ENCODE peak calls at places on chromosomes 1 and 21, in six cellular contexts. One of them, this sample, is unnamed.

GRCh38 chr1:156693858-156694562 is 11.4 kb downstream of the CRABP2 start:
- DNase-seq in cardiac fibroblast: no peak
- DNase-seq in hepatocyte: peak; percentile 69
- DNase-seq in astrocyte of the spinal cord: no peak
- DNase-seq in choroid plexus epithelial cell: no peak
- DNase-seq in AG10803: no peak
- DNase-seq in this sample: no peak

GRCh38 chr1:212556822-212557549 is 51.6 kb upstream of the ATF3 start:
- DNase-seq in cardiac fibroblast: no peak
- DNase-seq in hepatocyte: no peak
- DNase-seq in astrocyte of the spinal cord: no peak
- DNase-seq in choroid plexus epithelial cell: no peak
- DNase-seq in AG10803: no peak
- DNase-seq in this sample: no peak

GRCh38 chr1:153677718-153678518 is 570 bp upstream of the NPR1 start:
- DNase-seq in cardiac fibroblast: peak; percentile 67
- DNase-seq in hepatocyte: peak; percentile 70
- DNase-seq in astrocyte of the spinal cord: peak; percentile 43
- DNase-seq in choroid plexus epithelial cell: peak; percentile 69
- DNase-seq in AG10803: peak; percentile 37
- DNase-seq in this sample: peak; percentile 70

GRCh38 chr1:43008106-43008424 is 49.4 kb upstream of the SLC2A1 start:
- DNase-seq in cardiac fibroblast: no peak
- DNase-seq in hepatocyte: peak; percentile 22
- DNase-seq in astrocyte of the spinal cord: no peak
- DNase-seq in choroid plexus epithelial cell: no peak
- DNase-seq in AG10803: no peak
- DNase-seq in this sample: no peak

GRCh38 chr1:23282967-23283366 is 61.1 kb downstream of the HNRNPR start:
- DNase-seq in cardiac fibroblast: peak; percentile 82
- DNase-seq in hepatocyte: no peak
- DNase-seq in astrocyte of the spinal cord: peak; percentile 74
- DNase-seq in choroid plexus epithelial cell: peak; percentile 77
- DNase-seq in AG10803: peak; percentile 86
- DNase-seq in this sample: no peak

GRCh38 chr1:113747376-113747775 is 11.9 kb downstream of the PHTF1 start:
- DNase-seq in cardiac fibroblast: peak; percentile 55
- DNase-seq in hepatocyte: no peak
- DNase-seq in astrocyte of the spinal cord: peak; percentile 12
- DNase-seq in choroid plexus epithelial cell: peak; percentile 44
- DNase-seq in AG10803: peak; percentile 35
- DNase-seq in this sample: no peak

GRCh38 chr1:200900877-200901276 is 6.2 kb downstream of the INAVA start:
- DNase-seq in cardiac fibroblast: no peak
- DNase-seq in hepatocyte: no peak
- DNase-seq in astrocyte of the spinal cord: no peak
- DNase-seq in choroid plexus epithelial cell: no peak
- DNase-seq in AG10803: no peak
- DNase-seq in this sample: no peak

GRCh38 chr21:42161401-42161956 is 57.5 kb upstream of the ABCG1 start:
- DNase-seq in cardiac fibroblast: no peak
- DNase-seq in hepatocyte: no peak
- DNase-seq in astrocyte of the spinal cord: no peak
- DNase-seq in choroid plexus epithelial cell: no peak
- DNase-seq in AG10803: no peak
- DNase-seq in this sample: no peak

GRCh38 chr1:74237787-74238186 is 2.6 kb downstream of the TNNI3K start:
- DNase-seq in cardiac fibroblast: no peak
- DNase-seq in hepatocyte: no peak
- DNase-seq in astrocyte of the spinal cord: no peak
- DNase-seq in choroid plexus epithelial cell: no peak
- DNase-seq in AG10803: no peak
- DNase-seq in this sample: no peak

GRCh38 chr1:167093863-167094516 is at the start of gene STYXL2:
- DNase-seq in cardiac fibroblast: no peak
- DNase-seq in hepatocyte: no peak
- DNase-seq in astrocyte of the spinal cord: no peak
- DNase-seq in choroid plexus epithelial cell: no peak
- DNase-seq in AG10803: no peak
- DNase-seq in this sample: no peak

GRCh38 chr1:15409400-15410222 is at the start of gene EFHD2:
- DNase-seq in cardiac fibroblast: peak; percentile 82
- DNase-seq in hepatocyte: peak; percentile 94
- DNase-seq in astrocyte of the spinal cord: peak; percentile 65
- DNase-seq in choroid plexus epithelial cell: peak; percentile 78
- DNase-seq in AG10803: peak; percentile 66
- DNase-seq in this sample: peak; percentile 84
- TF ChIP-seq CTCF in cardiac fibroblast: no peak
- TF ChIP-seq CTCF in hepatocyte: no peak
- TF ChIP-seq CTCF in astrocyte of the spinal cord: no peak
- TF ChIP-seq CTCF in choroid plexus epithelial cell: no peak
- TF ChIP-seq CTCF in AG10803: no peak
- TF ChIP-seq CTCF in this sample: no peak

DNA sequence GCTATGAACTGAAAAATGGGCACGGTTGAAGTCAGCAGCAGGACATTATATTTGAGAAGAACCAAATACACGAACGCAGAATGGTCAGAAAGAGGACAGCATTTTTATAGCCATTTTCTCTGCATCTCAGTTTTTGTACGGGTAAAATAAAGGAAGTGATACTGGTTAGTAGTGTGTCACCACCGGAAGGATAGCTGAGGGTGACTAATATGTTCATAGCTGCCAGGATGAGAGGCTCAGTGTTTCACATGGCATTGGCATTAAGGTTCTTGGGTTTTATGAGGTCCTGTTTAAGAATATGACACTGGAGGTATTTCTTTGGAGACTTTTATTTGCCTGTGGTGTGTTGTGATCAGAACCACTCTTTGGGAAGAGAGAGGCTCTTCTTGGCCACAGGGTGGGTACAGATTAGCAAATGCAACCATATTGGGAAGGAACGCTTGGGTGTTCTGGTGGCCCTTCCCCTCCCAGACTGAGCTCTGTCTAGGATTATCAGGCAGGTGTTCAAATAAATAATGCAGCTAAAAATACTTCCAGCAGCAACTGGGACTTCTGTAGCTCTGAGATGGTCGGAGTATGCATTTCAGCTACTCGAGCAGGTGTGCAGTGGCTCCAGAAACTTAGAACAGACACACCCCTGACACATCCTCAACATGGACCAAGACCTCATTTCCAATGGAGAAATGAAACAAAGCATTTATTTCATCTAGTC is 158.2 kb downstream of the PBX1 start:
- DNase-seq in cardiac fibroblast: peak; percentile 74
- DNase-seq in hepatocyte: no peak
- DNase-seq in astrocyte of the spinal cord: peak; percentile 33
- DNase-seq in choroid plexus epithelial cell: no peak
- DNase-seq in AG10803: peak; percentile 68
- DNase-seq in this sample: peak; percentile 59
- H3K4me3 ChIP-seq in cardiac fibroblast: no peak overlapping the region
- H3K4me3 ChIP-seq in hepatocyte: no peak overlapping the region
- H3K4me3 ChIP-seq in astrocyte of the spinal cord: no peak overlapping the region
- H3K4me3 ChIP-seq in choroid plexus epithelial cell: no peak overlapping the region
- H3K4me3 ChIP-seq in AG10803: no peak overlapping the region
- H3K4me3 ChIP-seq in this sample: no peak overlapping the region

DNA sequence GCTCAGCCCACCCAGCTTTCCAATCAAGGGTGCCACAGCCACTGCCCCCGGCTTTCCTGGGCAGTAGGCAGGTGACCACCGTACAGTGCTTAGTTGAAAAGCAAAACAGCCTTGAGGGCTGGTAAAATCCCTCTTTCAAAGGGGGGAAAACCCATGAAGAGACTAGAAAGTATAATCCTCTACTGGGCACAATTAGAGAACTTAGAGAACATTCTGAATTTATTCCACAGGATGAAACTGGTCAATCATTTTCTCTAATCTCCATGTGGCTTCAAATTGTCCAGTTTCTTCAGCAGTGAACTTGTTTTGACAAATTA is 15.3 kb upstream of the LRRC47 start:
- DNase-seq in cardiac fibroblast: no peak
- DNase-seq in hepatocyte: no peak
- DNase-seq in astrocyte of the spinal cord: no peak
- DNase-seq in choroid plexus epithelial cell: no peak
- DNase-seq in AG10803: no peak
- DNase-seq in this sample: no peak
- TF ChIP-seq CTCF in cardiac fibroblast: no peak
- TF ChIP-seq CTCF in hepatocyte: no peak
- TF ChIP-seq CTCF in astrocyte of the spinal cord: no peak
- TF ChIP-seq CTCF in choroid plexus epithelial cell: no peak
- TF ChIP-seq CTCF in AG10803: no peak
- TF ChIP-seq CTCF in this sample: no peak

GRCh38 chr1:33141216-33141615 is 40.6 kb downstream of the TRIM62 start:
- DNase-seq in cardiac fibroblast: no peak
- DNase-seq in hepatocyte: no peak
- DNase-seq in astrocyte of the spinal cord: no peak
- DNase-seq in choroid plexus epithelial cell: no peak
- DNase-seq in AG10803: no peak
- DNase-seq in this sample: no peak

GRCh38 chr1:33141781-33142180 is 40.1 kb downstream of the TRIM62 start:
- DNase-seq in cardiac fibroblast: no peak
- DNase-seq in hepatocyte: no peak
- DNase-seq in astrocyte of the spinal cord: no peak
- DNase-seq in choroid plexus epithelial cell: no peak
- DNase-seq in AG10803: no peak
- DNase-seq in this sample: no peak

GRCh38 chr1:33142483-33143065 is 39.3 kb downstream of the TRIM62 start:
- DNase-seq in cardiac fibroblast: no peak
- DNase-seq in hepatocyte: no peak
- DNase-seq in astrocyte of the spinal cord: no peak
- DNase-seq in choroid plexus epithelial cell: no peak
- DNase-seq in AG10803: no peak
- DNase-seq in this sample: no peak

GRCh38 chr1:33137800-33138199 is 44.0 kb downstream of the TRIM62 start:
- DNase-seq in cardiac fibroblast: peak; percentile 33
- DNase-seq in hepatocyte: peak; percentile 58
- DNase-seq in astrocyte of the spinal cord: no peak
- DNase-seq in choroid plexus epithelial cell: peak; percentile 67
- DNase-seq in AG10803: no peak
- DNase-seq in this sample: peak; percentile 55

GRCh38 chr1:33140153-33141149 is 41.4 kb downstream of the TRIM62 start:
- DNase-seq in cardiac fibroblast: peak; percentile 46
- DNase-seq in hepatocyte: peak; percentile 35
- DNase-seq in astrocyte of the spinal cord: no peak
- DNase-seq in choroid plexus epithelial cell: peak; percentile 73
- DNase-seq in AG10803: no peak
- DNase-seq in this sample: no peak
- H3K4me3 ChIP-seq in cardiac fibroblast: no peak overlapping the region
- H3K4me3 ChIP-seq in hepatocyte: no peak overlapping the region
- H3K4me3 ChIP-seq in astrocyte of the spinal cord: no peak overlapping the region
- H3K4me3 ChIP-seq in choroid plexus epithelial cell: no peak overlapping the region
- H3K4me3 ChIP-seq in AG10803: no peak overlapping the region
- H3K4me3 ChIP-seq in this sample: no peak overlapping the region

GRCh38 chr1:24932284-24932683 is 2.2 kb upstream of the RUNX3 start:
- DNase-seq in cardiac fibroblast: peak; percentile 13
- DNase-seq in hepatocyte: peak; percentile 77
- DNase-seq in astrocyte of the spinal cord: no peak
- DNase-seq in choroid plexus epithelial cell: no peak
- DNase-seq in AG10803: peak; percentile 11
- DNase-seq in this sample: peak; percentile 63
- TF ChIP-seq CTCF in cardiac fibroblast: no peak
- TF ChIP-seq CTCF in hepatocyte: peak; percentile 69
- TF ChIP-seq CTCF in astrocyte of the spinal cord: peak; percentile 49
- TF ChIP-seq CTCF in choroid plexus epithelial cell: peak; percentile 31
- TF ChIP-seq CTCF in AG10803: peak; percentile 18
- TF ChIP-seq CTCF in this sample: peak; percentile 69

DNA sequence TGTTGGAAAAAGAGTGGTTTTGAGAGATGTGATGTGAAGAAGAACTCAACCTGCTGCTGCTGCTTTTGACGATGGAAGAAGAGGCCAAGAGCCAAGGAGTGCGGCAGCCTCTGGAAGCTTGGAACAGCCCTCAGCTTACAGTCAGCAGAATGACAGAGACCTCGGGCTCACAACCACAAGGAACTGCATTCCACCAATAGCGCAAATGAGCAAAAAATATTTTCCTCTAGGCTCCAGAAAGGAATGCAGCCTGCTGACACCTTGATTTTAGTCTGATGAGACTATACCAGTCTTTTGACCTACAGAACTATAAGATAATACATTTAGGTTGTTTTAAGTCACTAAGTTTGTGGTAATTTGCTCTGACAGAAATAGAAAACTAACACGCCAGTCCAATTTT is 10.2 kb downstream of the SDHB start:
- DNase-seq in cardiac fibroblast: no peak
- DNase-seq in hepatocyte: no peak
- DNase-seq in astrocyte of the spinal cord: no peak
- DNase-seq in choroid plexus epithelial cell: no peak
- DNase-seq in AG10803: no peak
- DNase-seq in this sample: no peak
- H3K4me3 ChIP-seq in cardiac fibroblast: no peak overlapping the region
- H3K4me3 ChIP-seq in hepatocyte: no peak overlapping the region
- H3K4me3 ChIP-seq in astrocyte of the spinal cord: no peak overlapping the region
- H3K4me3 ChIP-seq in choroid plexus epithelial cell: no peak overlapping the region
- H3K4me3 ChIP-seq in AG10803: no peak overlapping the region
- H3K4me3 ChIP-seq in this sample: no peak overlapping the region

GRCh38 chr1:248404024-248404423 is 1.2 kb downstream of the OR2T1 start:
- DNase-seq in cardiac fibroblast: peak; percentile 0
- DNase-seq in hepatocyte: no peak
- DNase-seq in astrocyte of the spinal cord: no peak
- DNase-seq in choroid plexus epithelial cell: peak; percentile 39
- DNase-seq in AG10803: peak; percentile 14
- DNase-seq in this sample: peak; percentile 33
- TF ChIP-seq CTCF in cardiac fibroblast: no peak
- TF ChIP-seq CTCF in hepatocyte: no peak
- TF ChIP-seq CTCF in astrocyte of the spinal cord: no peak
- TF ChIP-seq CTCF in choroid plexus epithelial cell: no peak
- TF ChIP-seq CTCF in AG10803: no peak
- TF ChIP-seq CTCF in this sample: peak; percentile 15